ENCODE peak calls at places on chromosomes 11 and 22, in four cellular contexts. One of them, this sample, is unnamed.

GRCh38 chr11:45896392-45897068 is 10.5 kb downstream of the FREY1 start:
- DNase-seq in trophoblast cell: no peak
- DNase-seq in neuronal stem cell: peak
- DNase-seq in IMR-90: no peak
- DNase-seq in this sample: no peak

GRCh38 chr22:49966716-49967332 is 6.3 kb downstream of the PIM3 start:
- DNase-seq in IMR-90: no peak
- DNase-seq in trophoblast cell: peak
- DNase-seq in neuronal stem cell: no peak
- DNase-seq in this sample: peak

GRCh38 chr11:122177238-122177637 is 61.2 kb upstream of the BLID start:
- DNase-seq in neuronal stem cell: no peak
- DNase-seq in IMR-90: no peak
- DNase-seq in trophoblast cell: no peak
- DNase-seq in this sample: no peak

GRCh38 chr11:2891901-2892214 is 6.3 kb upstream of the CDKN1C start:
- DNase-seq in trophoblast cell: no peak
- DNase-seq in IMR-90: peak
- DNase-seq in neuronal stem cell: no peak
- DNase-seq in this sample: no peak

GRCh38 chr11:5277807-5278206 is 8.1 kb upstream of the HBE1 start:
- DNase-seq in IMR-90: no peak
- DNase-seq in neuronal stem cell: no peak
- DNase-seq in trophoblast cell: no peak
- DNase-seq in this sample: no peak

GRCh38 chr11:121321614-121322243 is 29.2 kb downstream of the SC5D start:
- DNase-seq in IMR-90: peak
- DNase-seq in trophoblast cell: no peak
- DNase-seq in neuronal stem cell: peak
- DNase-seq in this sample: peak

GRCh38 chr22:25990940-25991339 is 178.3 kb upstream of the SEZ6L start:
- DNase-seq in IMR-90: no peak
- DNase-seq in neuronal stem cell: no peak
- DNase-seq in trophoblast cell: no peak
- DNase-seq in this sample: no peak

GRCh38 chr22:32327596-32328171 is 30.0 kb upstream of the RFPL3 start:
- DNase-seq in trophoblast cell: no peak
- DNase-seq in IMR-90: no peak
- DNase-seq in neuronal stem cell: no peak
- DNase-seq in this sample: no peak

GRCh38 chr11:2378527-2379210 is 1.6 kb downstream of the CD81 start:
- DNase-seq in trophoblast cell: no peak
- DNase-seq in IMR-90: peak
- DNase-seq in neuronal stem cell: no peak
- DNase-seq in this sample: peak

GRCh38 chr22:19576460-19577421 is 52.5 kb upstream of the CLDN5 start:
- DNase-seq in trophoblast cell: peak
- DNase-seq in IMR-90: peak
- DNase-seq in neuronal stem cell: no peak
- DNase-seq in this sample: peak

GRCh38 chr11:84947970-84948600 is 679.1 kb downstream of the DLG2 start:
- DNase-seq in neuronal stem cell: no peak
- DNase-seq in IMR-90: peak
- DNase-seq in trophoblast cell: no peak
- DNase-seq in this sample: no peak

GRCh38 chr11:109236696-109237095 is 185.3 kb upstream of the C11orf87 start:
- DNase-seq in neuronal stem cell: no peak
- DNase-seq in IMR-90: no peak
- DNase-seq in trophoblast cell: no peak
- DNase-seq in this sample: peak

GRCh38 chr11:65163684-65164083 is 6.3 kb upstream of the SPDYC start:
- DNase-seq in IMR-90: no peak
- DNase-seq in trophoblast cell: no peak
- DNase-seq in neuronal stem cell: no peak
- DNase-seq in this sample: no peak
- H3K14ac ChIP-seq in IMR-90: no peak
- H3K14ac ChIP-seq in trophoblast cell: no peak
- H3K14ac ChIP-seq in neuronal stem cell: no peak
- H3K14ac ChIP-seq in this sample: no peak

GRCh38 chr22:37199103-37199838 is 11.2 kb upstream of the C1QTNF6 start:
- DNase-seq in IMR-90: peak
- DNase-seq in trophoblast cell: peak
- DNase-seq in neuronal stem cell: peak
- DNase-seq in this sample: peak

GRCh38 chr22:37197451-37198289 is 9.6 kb upstream of the C1QTNF6 start:
- DNase-seq in neuronal stem cell: no peak
- DNase-seq in trophoblast cell: peak
- DNase-seq in IMR-90: peak
- DNase-seq in this sample: peak

GRCh38 chr22:37199839-37200161 is 11.8 kb upstream of the C1QTNF6 start:
- DNase-seq in trophoblast cell: no peak
- DNase-seq in neuronal stem cell: no peak
- DNase-seq in IMR-90: no peak
- DNase-seq in this sample: no peak

GRCh38 chr22:37196539-37197450 is 8.7 kb upstream of the C1QTNF6 start:
- DNase-seq in neuronal stem cell: no peak
- DNase-seq in trophoblast cell: peak
- DNase-seq in IMR-90: peak
- DNase-seq in this sample: peak

GRCh38 chr22:37198290-37199102 is 10.4 kb upstream of the C1QTNF6 start:
- DNase-seq in IMR-90: peak
- DNase-seq in trophoblast cell: peak
- DNase-seq in neuronal stem cell: peak
- DNase-seq in this sample: peak
- H3K14ac ChIP-seq in IMR-90: peak
- H3K14ac ChIP-seq in trophoblast cell: peak
- H3K14ac ChIP-seq in neuronal stem cell: no peak
- H3K14ac ChIP-seq in this sample: no peak

GRCh38 chr22:39693943-39694500 is 123.5 kb downstream of the CACNA1I start:
- DNase-seq in trophoblast cell: no peak
- DNase-seq in neuronal stem cell: no peak
- DNase-seq in IMR-90: no peak
- DNase-seq in this sample: no peak
- H3K14ac ChIP-seq in trophoblast cell: no peak
- H3K14ac ChIP-seq in neuronal stem cell: peak
- H3K14ac ChIP-seq in IMR-90: no peak
- H3K14ac ChIP-seq in this sample: no peak

GRCh38 chr22:22201185-22201924 is 43.2 kb upstream of the VPREB1 start:
- DNase-seq in neuronal stem cell: peak
- DNase-seq in trophoblast cell: peak
- DNase-seq in IMR-90: peak
- DNase-seq in this sample: peak
- H3K14ac ChIP-seq in neuronal stem cell: peak
- H3K14ac ChIP-seq in trophoblast cell: no peak
- H3K14ac ChIP-seq in IMR-90: no peak
- H3K14ac ChIP-seq in this sample: no peak

GRCh38 chr22:42805998-42806481 is 51.0 kb downstream of the ARFGAP3 start:
- DNase-seq in trophoblast cell: no peak
- DNase-seq in IMR-90: no peak
- DNase-seq in neuronal stem cell: no peak
- DNase-seq in this sample: no peak
- H3K14ac ChIP-seq in trophoblast cell: no peak
- H3K14ac ChIP-seq in IMR-90: no peak
- H3K14ac ChIP-seq in neuronal stem cell: peak
- H3K14ac ChIP-seq in this sample: no peak

DNA sequence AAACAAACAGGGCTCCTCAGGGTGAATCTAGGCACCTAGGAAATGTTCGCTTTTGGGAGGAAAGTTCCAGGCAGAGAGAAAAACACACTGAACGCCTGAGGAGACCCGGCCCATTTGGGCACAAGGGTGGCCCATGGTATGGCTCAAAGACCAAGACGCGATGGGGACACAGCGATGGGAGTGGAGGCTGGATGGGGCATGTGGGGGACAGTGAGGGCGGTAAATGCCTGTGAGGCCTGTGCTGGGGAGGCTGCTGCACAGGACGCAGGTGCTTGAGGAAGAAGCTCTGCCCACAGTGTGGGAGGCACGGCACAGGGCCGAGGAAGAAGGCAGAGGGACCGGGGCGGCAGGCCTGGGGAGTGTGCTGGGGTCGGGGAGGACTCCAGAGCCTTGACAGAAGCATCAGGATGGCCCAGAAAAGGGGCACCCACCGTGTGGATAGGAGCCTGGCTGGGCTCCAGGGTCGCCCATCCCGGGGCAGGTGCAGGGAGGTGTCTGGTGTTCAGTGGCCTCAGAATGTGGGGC is 75.9 kb upstream of the WNT11 start:
- DNase-seq in IMR-90: no peak
- DNase-seq in neuronal stem cell: no peak
- DNase-seq in trophoblast cell: no peak
- DNase-seq in this sample: no peak
- H3K14ac ChIP-seq in IMR-90: no peak
- H3K14ac ChIP-seq in neuronal stem cell: no peak
- H3K14ac ChIP-seq in trophoblast cell: no peak
- H3K14ac ChIP-seq in this sample: no peak

DNA sequence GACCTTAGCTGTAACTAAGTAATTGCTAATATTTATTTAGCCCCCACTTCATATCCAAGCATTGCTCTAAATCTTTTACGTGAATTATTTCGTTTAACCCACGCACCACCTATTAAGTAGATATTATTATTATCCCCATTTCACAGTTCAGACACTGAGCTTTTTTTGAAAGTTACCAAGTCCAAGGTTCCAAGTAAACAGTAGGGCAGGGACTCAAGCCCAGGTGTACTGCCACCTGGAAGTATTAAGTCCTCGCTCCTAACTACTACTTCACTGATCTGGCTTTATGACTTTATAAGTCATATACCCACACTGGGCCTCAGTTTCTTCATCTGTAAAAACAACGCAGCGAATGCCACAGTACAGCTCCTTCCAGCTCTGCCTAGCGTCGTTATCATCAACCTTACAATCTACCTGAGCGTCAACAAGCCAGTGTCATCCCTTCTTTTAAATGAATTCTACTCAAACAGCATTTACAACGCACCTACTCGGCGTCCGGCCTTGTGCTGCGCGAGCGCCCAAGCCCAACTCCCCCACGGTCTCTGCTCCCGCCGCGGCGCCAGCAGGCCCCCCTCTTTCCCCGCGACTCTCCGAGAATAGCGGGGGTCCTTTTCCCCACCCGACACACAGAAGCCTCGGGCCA is 624 bp downstream of the TMEM41B start:
- DNase-seq in trophoblast cell: peak
- DNase-seq in IMR-90: peak
- DNase-seq in neuronal stem cell: no peak
- DNase-seq in this sample: peak
- H3K14ac ChIP-seq in trophoblast cell: peak
- H3K14ac ChIP-seq in IMR-90: peak
- H3K14ac ChIP-seq in neuronal stem cell: peak
- H3K14ac ChIP-seq in this sample: peak

DNA sequence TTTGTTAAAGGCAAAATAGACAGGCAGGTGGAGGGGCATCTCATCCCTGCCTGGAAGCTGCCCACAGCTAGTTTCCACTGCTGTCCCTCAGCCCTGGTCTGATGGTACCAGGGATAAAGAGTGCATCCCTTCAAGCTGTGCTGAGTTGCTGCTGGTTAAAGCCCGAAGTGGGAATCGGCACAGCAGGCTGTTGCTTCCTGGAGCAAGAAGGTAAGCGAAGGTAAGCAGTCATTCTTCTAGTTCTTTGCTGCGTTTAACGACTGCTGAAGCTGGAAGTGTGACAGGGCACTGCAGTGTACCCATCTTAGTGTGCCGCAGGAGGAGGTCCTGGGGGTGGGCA is 190.3 kb upstream of the E2F8 start:
- DNase-seq in trophoblast cell: no peak
- DNase-seq in IMR-90: no peak
- DNase-seq in neuronal stem cell: no peak
- DNase-seq in this sample: no peak
- H3K14ac ChIP-seq in trophoblast cell: no peak
- H3K14ac ChIP-seq in IMR-90: no peak
- H3K14ac ChIP-seq in neuronal stem cell: no peak
- H3K14ac ChIP-seq in this sample: no peak

GRCh38 chr22:24697141-24697540 is 77.4 kb downstream of the PIWIL3 start:
- DNase-seq in neuronal stem cell: no peak
- DNase-seq in trophoblast cell: no peak
- DNase-seq in IMR-90: no peak
- DNase-seq in this sample: no peak

GRCh38 chr22:24695958-24696511 is 78.5 kb downstream of the PIWIL3 start:
- DNase-seq in neuronal stem cell: no peak
- DNase-seq in trophoblast cell: no peak
- DNase-seq in IMR-90: peak
- DNase-seq in this sample: peak

GRCh38 chr22:24697671-24698082 is 76.8 kb downstream of the PIWIL3 start:
- DNase-seq in IMR-90: no peak
- DNase-seq in neuronal stem cell: no peak
- DNase-seq in trophoblast cell: no peak
- DNase-seq in this sample: no peak

GRCh38 chr22:24694971-24695928 is 79.3 kb downstream of the PIWIL3 start:
- DNase-seq in IMR-90: no peak
- DNase-seq in neuronal stem cell: no peak
- DNase-seq in trophoblast cell: no peak
- DNase-seq in this sample: no peak

GRCh38 chr22:24696551-24697001 is 77.9 kb downstream of the PIWIL3 start:
- DNase-seq in trophoblast cell: no peak
- DNase-seq in neuronal stem cell: no peak
- DNase-seq in IMR-90: no peak
- DNase-seq in this sample: no peak
- H3K14ac ChIP-seq in trophoblast cell: no peak
- H3K14ac ChIP-seq in neuronal stem cell: peak
- H3K14ac ChIP-seq in IMR-90: peak
- H3K14ac ChIP-seq in this sample: no peak